ENCODE peak calls at places on chromosomes 13 and 19, in seven cellular contexts. Q, B, E, G, A, D and U are unnamed samples. For H3K9me3 and H3K36me3, the result is how much of the 10 kb centered on the place peaks cover.

GRCh38 chr19:57056972-57057371 is 62.8 kb upstream of the USP29 start:
- DNase-seq in G (no peak), D (no peak), B (peak), E (no peak), A (no peak), Q (peak), U (no peak)

GRCh38 chr13:45807520-45808099 is 43.9 kb downstream of the SIAH3 start:
- DNase-seq in A (peak), E (no peak), D (no peak), G (peak), B (peak), Q (no peak), U (peak)

GRCh38 chr13:87671824-87672603 is 843 bp downstream of the SLITRK5 start:
- DNase-seq in B (no peak), Q (peak), G (peak), E (no peak), D (no peak), A (no peak), U (no peak)

GRCh38 chr13:34349091-34349722 is 531.3 kb downstream of the RFC3 start:
- DNase-seq in B (peak), D (no peak), E (no peak), A (no peak), Q (peak), G (no peak), U (no peak)

GRCh38 chr13:35694549-35695233 is 218.2 kb upstream of the MAB21L1 start:
- DNase-seq in G (no peak), E (no peak), B (no peak), A (no peak), D (no peak), Q (no peak), U (no peak)

GRCh38 chr19:14073925-14074838 is 1.6 kb downstream of the MISP3 start:
- DNase-seq in A (no peak), D (no peak), E (no peak), G (peak), B (peak), Q (peak), U (peak)

GRCh38 chr13:77416666-77417212 is 89.8 kb upstream of the MYCBP2 start:
- DNase-seq in A (no peak), D (no peak), Q (no peak), E (no peak), G (no peak), B (no peak), U (no peak)

GRCh38 chr19:31304877-31305312 is 44.3 kb downstream of the TSHZ3 start:
- DNase-seq in B (no peak), G (no peak), D (no peak), Q (no peak), E (no peak), A (no peak), U (no peak)

GRCh38 chr13:68232351-68233130 is 1002.4 kb upstream of the PCDH9 start:
- DNase-seq in B (no peak), G (peak), E (no peak), Q (no peak), A (no peak), D (no peak), U (no peak)

GRCh38 chr13:102779426-102780159 is 6.0 kb upstream of the TEX30 start:
- DNase-seq in G (no peak), Q (no peak), B (no peak), A (peak), E (no peak), D (no peak), U (peak)

GRCh38 chr13:30766957-30767603 is 31.7 kb downstream of the ALOX5AP start:
- DNase-seq in G (no peak), B (no peak), D (no peak), E (no peak), Q (no peak), A (peak), U (peak)

GRCh38 chr13:99895999-99896695 is 75.4 kb downstream of the ZIC5 start:
- DNase-seq in E (no peak), A (no peak), D (no peak), B (peak), G (peak), Q (no peak), U (no peak)

GRCh38 chr13:110638814-110639806 is 23.8 kb downstream of the NAXD start:
- DNase-seq in D (no peak), Q (no peak), B (no peak), E (no peak), A (no peak), G (no peak), U (no peak)
- H3K9me3 ChIP-seq in D (under half), Q (under half), B (under half), E (under half), A (under half), G (under half), U (under half)

GRCh38 chr19:325937-326565 is 18.5 kb downstream of the MIER2 start:
- DNase-seq in G (no peak), Q (no peak), A (no peak), B (no peak), D (no peak), E (no peak), U (no peak)
- H3K36me3 ChIP-seq in G (half or more), Q (half or more), A (under half), B (under half), D (half or more), E (half or more), U (under half)

GRCh38 chr19:3572855-3573161 is at the start of gene HMG20B:
- DNase-seq in G (no peak), D (no peak), B (no peak), Q (no peak), A (no peak), E (no peak), U (no peak)
- H3K9me3 ChIP-seq in G (under half), D (under half), B (under half), Q (under half), A (under half), E (under half), U (under half)

GRCh38 chr19:19057720-19058119 is 6.1 kb upstream of the SLC25A42 start:
- DNase-seq in B (no peak), Q (peak), G (no peak), E (no peak), A (no peak), D (no peak), U (peak)
- H3K36me3 ChIP-seq in B (under half), Q (under half), G (half or more), E (under half), A (under half), D (under half), U (under half)

GRCh38 chr19:52028780-52029123 is 573 bp upstream of the ZNF614 start:
- DNase-seq in B (no peak), A (no peak), D (no peak), G (no peak), Q (no peak), E (no peak), U (no peak)
- H3K9me3 ChIP-seq in B (half or more), A (under half), D (half or more), G (half or more), Q (under half), E (half or more), U (under half)

GRCh38 chr13:19650742-19651141 is 17.3 kb downstream of the MPHOSPH8 start:
- DNase-seq in D (no peak), B (no peak), Q (no peak), E (no peak), A (no peak), G (no peak), U (no peak)

GRCh38 chr13:19643652-19644051 is 10.2 kb downstream of the MPHOSPH8 start:
- DNase-seq in G (no peak), B (no peak), E (no peak), D (no peak), A (no peak), Q (no peak), U (no peak)

GRCh38 chr13:19646062-19646461 is 12.6 kb downstream of the MPHOSPH8 start:
- DNase-seq in D (no peak), A (no peak), Q (no peak), G (no peak), B (no peak), E (no peak), U (no peak)

DNA sequence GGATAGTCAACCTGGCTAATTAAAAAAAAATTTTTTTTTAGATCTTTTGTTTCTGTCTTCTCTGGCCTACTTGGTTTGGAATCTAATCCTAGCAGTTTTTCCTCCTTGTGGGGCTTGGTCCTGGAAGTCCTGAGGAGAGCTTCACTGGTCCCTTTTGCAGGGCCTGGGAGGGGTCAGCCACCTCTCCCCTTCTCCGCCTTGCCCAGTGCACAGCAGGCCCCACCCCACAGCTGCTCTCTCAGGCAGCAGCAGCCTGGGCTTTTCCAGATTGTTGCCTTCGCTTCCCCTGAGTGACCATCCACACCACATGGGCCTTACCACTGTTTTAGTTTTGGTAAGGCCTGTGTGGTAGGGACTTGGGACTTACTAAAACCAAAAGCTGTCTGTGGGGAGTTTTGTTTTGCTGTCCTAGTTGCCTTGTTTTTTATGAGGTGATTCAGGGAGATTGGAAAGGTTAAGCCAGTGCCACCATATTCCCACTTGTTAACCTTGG is 11.5 kb downstream of the MPHOSPH8 start:
- DNase-seq in Q (no peak), E (no peak), G (no peak), B (no peak), D (no peak), A (no peak), U (no peak)
- H3K36me3 ChIP-seq in Q (under half), E (under half), G (half or more), B (under half), D (under half), A (half or more), U (under half)

DNA sequence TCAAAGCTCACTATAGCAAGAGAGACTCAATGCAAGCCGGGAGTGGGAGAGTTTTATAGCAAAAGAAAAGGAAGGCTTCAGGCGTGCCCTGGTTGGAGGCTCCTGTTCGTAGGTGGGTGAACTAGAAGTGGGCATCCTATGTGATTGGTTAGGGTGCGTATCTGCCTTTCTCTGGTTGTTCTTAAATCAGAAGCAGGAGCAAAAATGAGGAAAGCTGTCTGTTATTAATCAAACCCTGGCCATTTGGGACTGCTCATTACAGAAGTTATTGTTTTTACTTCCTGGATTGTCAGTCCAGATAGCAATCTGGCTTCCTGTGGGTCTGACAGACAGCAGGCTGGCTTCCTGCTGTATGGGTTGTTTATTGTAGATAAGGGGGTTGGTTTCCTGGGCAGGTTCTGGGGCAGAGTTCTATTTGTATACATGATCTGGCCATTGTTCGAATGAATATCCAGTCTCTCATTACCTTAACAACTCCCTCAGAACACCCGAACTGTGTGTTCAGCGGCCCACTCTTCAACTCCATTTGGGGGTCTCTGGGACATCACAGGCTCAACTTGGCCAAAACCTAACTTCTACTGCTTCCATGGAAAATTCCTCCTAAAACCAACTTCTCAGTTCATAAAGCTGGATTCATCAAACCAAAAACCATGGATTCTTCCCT is 1.6 kb downstream of the ZNF792 start:
- DNase-seq in A (peak), B (peak), E (no peak), Q (no peak), D (no peak), G (no peak), U (peak)
- H3K9me3 ChIP-seq in A (half or more), B (under half), E (under half), Q (under half), D (under half), G (under half), U (under half)

DNA sequence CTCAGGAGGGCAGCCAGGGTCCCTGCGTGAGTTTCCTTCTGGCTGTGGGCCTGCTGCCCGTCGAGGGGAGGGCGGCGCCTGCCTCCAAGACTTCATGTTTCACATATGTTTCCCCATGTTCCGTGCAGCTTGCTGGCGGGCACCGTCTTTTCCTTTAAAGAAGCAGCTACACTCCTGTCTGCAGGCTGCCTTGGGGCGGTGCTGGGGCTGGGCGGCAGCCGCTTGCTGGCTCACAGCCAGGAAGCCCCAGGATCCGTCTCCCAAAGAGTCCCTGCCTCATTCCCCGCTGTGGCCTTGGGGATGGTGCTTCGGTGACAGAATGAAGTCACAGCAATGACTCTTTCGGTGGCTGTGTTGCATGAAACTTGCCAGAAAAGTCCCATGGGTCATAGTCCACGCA is 24.9 kb downstream of the PIAS4 start:
- DNase-seq in D (no peak), G (no peak), B (no peak), A (no peak), E (no peak), Q (no peak), U (no peak)
- H3K36me3 ChIP-seq in D (under half), G (half or more), B (under half), A (under half), E (half or more), Q (under half), U (under half)